ENCODE peak calls at places on chromosome 11, in seven cellular contexts. T, K, O, E, Z, Y and V are unnamed samples.

GRCh38 chr11:60127311-60127811 is 38.9 kb downstream of the MS4A2 start:
- DNase-seq in Z (no peak), T (no peak), Y (no peak), O (no peak), E (no peak), K (no peak), V (no peak)

GRCh38 chr11:19511413-19512183 is 201.0 kb upstream of the NAV2 start:
- DNase-seq in T (no peak), E (no peak), Z (peak; percentile 91), K (peak; percentile 65), O (no peak), Y (no peak), V (no peak)

GRCh38 chr11:7967826-7968225 is 2.6 kb upstream of the NLRP10 start:
- DNase-seq in E (no peak), Z (no peak), Y (no peak), O (no peak), T (no peak), K (no peak), V (no peak)

GRCh38 chr11:103091024-103091423 is 936 bp downstream of the DCUN1D5 start:
- DNase-seq in Y (no peak), K (no peak), Z (no peak), T (no peak), E (peak; percentile 5), O (no peak), V (no peak)

GRCh38 chr11:23079382-23079813 is 219.1 kb upstream of the CCDC179 start:
- DNase-seq in O (no peak), K (no peak), E (no peak), T (no peak), Y (peak; percentile 6), Z (no peak), V (no peak)

GRCh38 chr11:121482231-121483129 is 29.7 kb upstream of the SORL1-AS1 start:
- DNase-seq in O (peak; percentile 29), T (no peak), Z (no peak), E (no peak), K (no peak), Y (peak; percentile 45), V (no peak)

GRCh38 chr11:36292311-36292722 is 3.1 kb upstream of the COMMD9 start:
- DNase-seq in K (no peak), O (no peak), Z (no peak), Y (peak; percentile 73), T (no peak), E (peak; percentile 21), V (no peak)

GRCh38 chr11:61075891-61076290 is 26.4 kb upstream of the CD5 start:
- DNase-seq in E (no peak), Z (no peak), K (no peak), Y (no peak), O (no peak), T (no peak), V (no peak)

GRCh38 chr11:69634069-69634468 is 6.9 kb upstream of the CCND1 start:
- DNase-seq in Z (no peak), O (no peak), K (peak; percentile 32), E (no peak), Y (no peak), T (no peak), V (no peak)

GRCh38 chr11:92739020-92739419 is 230.4 kb upstream of the MTNR1B start:
- DNase-seq in O (no peak), K (no peak), E (no peak), Y (no peak), T (no peak), Z (no peak), V (no peak)

GRCh38 chr11:11621881-11622706 is at the start of gene GALNT18:
- DNase-seq in Z (peak; percentile 98), O (peak; percentile 31), T (peak; percentile 95), E (peak; percentile 96), K (peak; percentile 95), Y (peak; percentile 99), V (peak; percentile 71)

GRCh38 chr11:35308157-35308556 is 111.2 kb downstream of the SLC1A2 start:
- DNase-seq in O (no peak), E (no peak), K (no peak), T (no peak), Z (no peak), Y (no peak), V (no peak)

GRCh38 chr11:16945671-16946469 is 68.3 kb downstream of the PLEKHA7 start:
- DNase-seq in K (peak; percentile 76), E (peak; percentile 73), O (no peak), T (peak; percentile 62), Y (peak; percentile 67), Z (peak; percentile 79), V (no peak)

GRCh38 chr11:77038029-77038824 is 4.0 kb downstream of the B3GNT6 start:
- DNase-seq in K (no peak), O (no peak), Y (no peak), T (no peak), E (no peak), Z (no peak), V (no peak)

GRCh38 chr11:124080319-124081001 is 34.8 kb upstream of the VWA5A start:
- DNase-seq in Y (no peak), K (no peak), E (no peak), T (no peak), Z (no peak), O (no peak), V (no peak)

GRCh38 chr11:68841718-68842426 is at the start of gene CPT1A:
- DNase-seq in E (peak; percentile 56), Z (peak; percentile 93), T (peak; percentile 78), O (peak; percentile 51), K (peak; percentile 91), Y (peak; percentile 91), V (peak; percentile 83)

GRCh38 chr11:77090373-77091111 is 12.1 kb upstream of the OMP start:
- DNase-seq in T (no peak), Y (no peak), K (peak; percentile 52), Z (peak; percentile 62), E (no peak), O (no peak), V (no peak)

GRCh38 chr11:66479741-66480115 is 506 bp upstream of the DPP3 start:
- DNase-seq in Y (no peak), T (no peak), Z (no peak), O (no peak), E (no peak), K (no peak), V (no peak)

GRCh38 chr11:66478823-66479740 is 1.2 kb upstream of the DPP3 start:
- DNase-seq in K (peak; percentile 69), Y (peak; percentile 77), T (no peak), Z (peak; percentile 85), O (no peak), E (no peak), V (no peak)

GRCh38 chr11:66476841-66477251 is 3.4 kb upstream of the DPP3 start:
- DNase-seq in K (no peak), E (no peak), T (no peak), O (no peak), Z (no peak), Y (no peak), V (no peak)

GRCh38 chr11:66477256-66478201 is 2.7 kb upstream of the DPP3 start:
- DNase-seq in E (no peak), Y (no peak), O (no peak), Z (peak; percentile 67), T (no peak), K (no peak), V (no peak)

DNA sequence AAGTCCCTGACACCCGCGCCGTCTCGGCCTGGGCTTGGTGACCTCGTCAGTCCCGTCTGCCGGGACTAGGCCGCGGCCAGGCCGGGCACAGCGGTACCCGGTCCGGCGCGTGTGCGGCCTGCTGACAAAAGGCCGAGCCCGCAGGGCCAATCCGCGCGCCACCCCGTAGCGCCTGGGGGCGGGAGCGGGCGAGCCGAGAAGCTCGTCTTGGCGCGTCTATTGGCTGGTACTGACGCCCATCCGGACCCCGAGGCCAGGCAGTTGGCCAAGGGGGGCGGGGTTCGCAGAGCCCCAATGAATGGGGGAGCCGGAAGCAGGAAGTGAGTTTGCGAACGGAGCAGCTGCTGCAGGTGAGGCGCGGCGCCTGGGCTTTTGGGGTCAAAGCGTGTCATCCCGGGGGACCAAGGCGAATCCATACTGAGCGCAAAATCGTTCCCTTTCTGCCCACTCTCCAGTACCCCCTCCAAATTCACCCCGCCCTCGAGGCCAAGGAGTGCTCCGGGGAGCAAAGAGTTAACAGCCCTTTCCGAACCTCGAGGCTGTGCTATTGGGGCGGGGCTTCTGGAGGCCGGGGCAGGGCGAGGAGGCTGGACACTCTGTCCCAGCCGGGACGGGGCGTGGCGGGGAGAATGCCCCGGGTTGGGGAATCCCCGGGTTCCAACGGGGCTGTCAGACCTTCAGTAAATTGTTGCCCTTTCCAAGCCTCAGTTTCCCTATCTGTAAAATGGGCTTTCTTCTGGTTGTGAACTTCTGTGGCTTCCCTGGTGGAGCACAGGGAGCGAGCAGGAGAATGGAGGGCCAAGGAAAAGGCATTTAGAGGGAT is at the start of gene DPP3:
- DNase-seq in E (peak; percentile 97), T (peak; percentile 97), O (peak; percentile 91), Y (peak; percentile 100), Z (peak; percentile 99), K (peak; percentile 98), V (peak; percentile 100)
- TF ChIP-seq CTCF in E (no peak), T (no peak), O (no peak), Y (no peak), Z (no peak), K (no peak), V (no peak)

GRCh38 chr11:46480909-46481308 is 89.3 kb upstream of the CHRM4 start:
- DNase-seq in O (no peak), Y (no peak), E (no peak), T (no peak), K (no peak), Z (no peak), V (no peak)
- TF ChIP-seq CTCF in O (no peak), Y (no peak), E (no peak), T (no peak), K (no peak), Z (no peak), V (no peak)

GRCh38 chr11:2891901-2892214 is 6.3 kb upstream of the CDKN1C start:
- DNase-seq in T (no peak), Z (no peak), Y (no peak), E (no peak), K (peak; percentile 79), O (no peak), V (peak; percentile 63)

GRCh38 chr11:2890466-2891241 is 5.1 kb upstream of the CDKN1C start:
- DNase-seq in K (peak; percentile 83), O (no peak), E (no peak), T (peak; percentile 88), Y (no peak), Z (peak; percentile 93), V (no peak)

GRCh38 chr11:2889399-2890273 is 4.1 kb upstream of the CDKN1C start:
- DNase-seq in T (no peak), E (no peak), Y (no peak), Z (peak; percentile 66), O (no peak), K (peak; percentile 57), V (no peak)

GRCh38 chr11:2892215-2893020 is 6.8 kb upstream of the CDKN1C start:
- DNase-seq in Y (peak; percentile 86), E (peak; percentile 75), K (no peak), O (peak; percentile 55), T (no peak), Z (peak; percentile 94), V (no peak)

DNA sequence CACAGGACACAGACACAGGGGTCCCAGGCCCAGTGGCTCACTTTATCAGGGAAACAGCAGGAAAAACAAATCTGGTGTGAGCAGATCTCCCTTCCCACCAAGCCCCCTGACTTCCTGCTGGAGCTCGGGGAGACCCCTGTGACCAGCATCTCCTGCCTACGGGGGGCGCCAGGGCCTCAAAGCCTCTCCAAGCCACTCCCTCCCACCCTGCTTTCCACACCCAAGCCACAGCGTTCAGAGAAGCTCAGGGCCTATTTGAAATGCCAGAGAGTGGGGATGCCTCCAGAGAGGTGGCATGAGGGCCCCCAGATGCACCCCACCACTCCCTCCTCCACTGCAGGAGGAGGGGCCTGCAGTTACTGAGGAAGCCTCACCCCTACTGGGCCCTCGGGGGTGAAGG is 5.7 kb upstream of the CDKN1C start:
- DNase-seq in T (no peak), Y (no peak), E (no peak), K (no peak), Z (no peak), O (no peak), V (no peak)
- TF ChIP-seq CTCF in T (no peak), Y (no peak), E (no peak), K (no peak), Z (no peak), O (no peak), V (peak; percentile 3)

GRCh38 chr11:25961539-25961938 is 370.4 kb upstream of the ANO3 start:
- DNase-seq in O (no peak), T (no peak), Z (no peak), Y (no peak), E (no peak), K (no peak), V (no peak)
- TF ChIP-seq CTCF in O (no peak), T (no peak), Z (no peak), Y (no peak), E (no peak), K (no peak), V (peak; percentile 26)